ENCODE peak calls at places on chromosome 6, in four cellular contexts. V is naive B cell, T is left ventricle myocardium superior, F is kidney glomerular epithelial cell. J is an unnamed sample.

GRCh38 chr6:34391023-34391485 is 1.4 kb downstream of the NUDT3 start:
- DNase-seq in T (no peak), V (no peak), F (peak), J (peak)

GRCh38 chr6:150076196-150076893 is 7.4 kb upstream of the ULBP3 start:
- DNase-seq in F (peak), T (no peak), V (no peak), J (peak)

GRCh38 chr6:149060985-149061760 is 256.3 kb upstream of the TAB2 start:
- DNase-seq in T (no peak), F (peak), V (no peak), J (peak)

GRCh38 chr6:22411408-22412105 is 114.7 kb upstream of the PRL start:
- DNase-seq in V (no peak), T (no peak), F (no peak), J (no peak)

GRCh38 chr6:70838907-70839285 is 118.0 kb downstream of the B3GAT2 start:
- DNase-seq in V (no peak), F (no peak), T (no peak), J (no peak)

GRCh38 chr6:31620586-31621319 is at the start of gene PRRC2A:
- DNase-seq in T (no peak), F (no peak), V (no peak), J (peak)

GRCh38 chr6:159788276-159788675 is 1.1 kb downstream of the TCP1 start:
- DNase-seq in F (no peak), T (no peak), V (no peak), J (no peak)

GRCh38 chr6:22101163-22101562 is 195.7 kb downstream of the PRL start:
- DNase-seq in V (no peak), T (no peak), F (no peak), J (no peak)

GRCh38 chr6:2132911-2133310 is 112.5 kb downstream of the GMDS start:
- DNase-seq in F (no peak), T (no peak), V (no peak), J (no peak)

GRCh38 chr6:143677577-143677890 is 231 bp upstream of the PHACTR2 start:
- DNase-seq in T (no peak), F (no peak), V (no peak), J (no peak)

GRCh38 chr6:63899550-63899949 is 263.9 kb downstream of the PHF3 start:
- DNase-seq in V (no peak), F (no peak), T (no peak), J (no peak)

GRCh38 chr6:121748376-121748775 is 312.9 kb downstream of the GJA1 start:
- DNase-seq in F (no peak), T (no peak), V (no peak), J (no peak)

GRCh38 chr6:160015778-160016684 is 47.1 kb downstream of the IGF2R start:
- DNase-seq in T (no peak), V (no peak), F (no peak), J (no peak)

GRCh38 chr6:13696226-13696625 is 15.4 kb downstream of the RANBP9 start:
- DNase-seq in F (peak), V (no peak), T (no peak), J (no peak)

GRCh38 chr6:90369024-90369519 is 72.4 kb upstream of the BACH2 start:
- DNase-seq in T (peak), F (peak), V (no peak), J (peak)

GRCh38 chr6:41798901-41799300 is 11.4 kb downstream of the TOMM6 start:
- DNase-seq in F (no peak), T (no peak), V (no peak), J (no peak)

GRCh38 chr6:26613201-26613600 is 16.4 kb downstream of the ABT1 start:
- DNase-seq in T (no peak), V (no peak), F (no peak), J (no peak)

GRCh38 chr6:169441292-169441691 is 187.6 kb upstream of the THBS2 start:
- DNase-seq in V (no peak), T (no peak), F (no peak), J (no peak)

GRCh38 chr6:132868057-132868456 is 53.7 kb downstream of the RPS12 start:
- DNase-seq in T (no peak), F (no peak), V (no peak), J (no peak)

GRCh38 chr6:107768044-107768443 is 56.1 kb downstream of the SCML4 start:
- DNase-seq in V (no peak), F (no peak), T (no peak), J (no peak)

GRCh38 chr6:53067799-53068442 is 2.7 kb downstream of the FBXO9 start:
- DNase-seq in T (no peak), V (no peak), F (no peak), J (no peak)

GRCh38 chr6:169141706-169142705 is 111.6 kb downstream of the THBS2 start:
- DNase-seq in V (no peak), T (peak), F (no peak), J (no peak)

GRCh38 chr6:131635384-131636340 is 1.4 kb upstream of the ENPP3 start:
- DNase-seq in V (peak), T (no peak), F (peak), J (peak)

GRCh38 chr6:41345901-41346300 is 10.5 kb downstream of the NCR2 start:
- DNase-seq in T (no peak), F (no peak), V (no peak), J (no peak)

GRCh38 chr6:118770112-118770788 is 118.9 kb upstream of the CEP85L start:
- DNase-seq in F (no peak), V (no peak), T (no peak), J (no peak)

GRCh38 chr6:82179415-82179814 is 68.1 kb downstream of the IBTK start:
- DNase-seq in V (no peak), F (no peak), T (no peak), J (no peak)

J was measured in ACHN.